ENCODE peak calls at places on chromosomes 7 and 10, in ten cellular contexts. D, A, U, T, X, C, H, O, J and Q are unnamed samples.

GRCh38 chr10:451021-451471 is 238.4 kb downstream of the DIP2C start:
- DNase-seq in A (no peak), D (no peak), C (peak), X (no peak), O (peak), U (no peak), T (peak), H (no peak), J (peak), Q (no peak)

GRCh38 chr10:74011762-74012161 is 13.8 kb downstream of the VCL start:
- DNase-seq in J (no peak), T (no peak), C (peak), D (peak), X (no peak), O (no peak), A (no peak), U (no peak), H (no peak), Q (no peak)

GRCh38 chr10:115936926-115937755 is 335.9 kb downstream of the GFRA1 start:
- DNase-seq in T (no peak), O (no peak), U (no peak), H (no peak), C (peak), A (no peak), J (no peak), D (peak), X (no peak), Q (no peak)

GRCh38 chr10:3780056-3780765 is 4.8 kb downstream of the KLF6 start:
- DNase-seq in O (no peak), D (no peak), U (no peak), T (no peak), A (no peak), X (no peak), H (no peak), J (peak), C (no peak), Q (no peak)

GRCh38 chr10:74930962-74931361 is 104.6 kb downstream of the KAT6B start:
- DNase-seq in T (no peak), D (no peak), O (no peak), A (no peak), J (no peak), H (no peak), C (no peak), X (no peak), U (no peak), Q (no peak)

GRCh38 chr7:121739465-121739864 is 133.5 kb upstream of the PTPRZ1 start:
- DNase-seq in J (no peak), T (no peak), O (no peak), A (no peak), H (no peak), C (no peak), D (no peak), X (no peak), U (peak), Q (no peak)

GRCh38 chr10:126094537-126094936 is 198.2 kb downstream of the FANK1 start:
- DNase-seq in U (no peak), J (no peak), X (no peak), C (no peak), D (no peak), O (no peak), H (no peak), A (no peak), T (no peak), Q (no peak)

GRCh38 chr10:17123062-17123661 is 6.4 kb downstream of the CUBN start:
- DNase-seq in U (no peak), O (no peak), A (no peak), H (no peak), C (peak), J (no peak), X (peak), T (no peak), D (no peak), Q (no peak)

GRCh38 chr10:115141254-115141653 is 48.1 kb downstream of the ATRNL1 start:
- DNase-seq in J (no peak), T (no peak), O (no peak), D (no peak), A (no peak), U (no peak), X (no peak), H (no peak), C (peak), Q (no peak)